ENCODE peak calls at places on chromosomes 2 and 18, in six cellular contexts. O is NCI-H510A treated with DMSO at 0.1 percent for 48 hours; W is amniotic stem cell; I is AG09309; D is stimulated activated naive CD8-positive, alpha-beta T cell treated with anti-CD3 and anti-CD28 coated beads, Interleukin-15, Interleukin-2, amounts not matched to agents 100 U/mL and 50 U/mL, for 24 hours; S is EH. B is an unnamed sample.

GRCh38 chr2:218129756-218130155 is 3.9 kb downstream of the CXCR2 start:
- DNase-seq in D (no peak), W (no peak), S (peak), I (peak), O (no peak), B (no peak)

GRCh38 chr2:46150445-46150970 is 146.7 kb upstream of the EPAS1 start:
- DNase-seq in W (no peak), O (no peak), I (no peak), D (no peak), S (peak), B (no peak)

GRCh38 chr18:31677592-31677991 is 6.8 kb downstream of the B4GALT6 start:
- DNase-seq in O (no peak), I (no peak), D (no peak), W (no peak), S (no peak), B (no peak)

GRCh38 chr18:75818336-75818735 is 390.8 kb upstream of the SMIM21 start:
- DNase-seq in D (no peak), O (no peak), I (no peak), W (no peak), S (no peak), B (no peak)

GRCh38 chr2:240898731-240899467 is 2.9 kb upstream of the MAB21L4 start:
- DNase-seq in S (no peak), D (no peak), W (no peak), O (no peak), I (no peak), B (no peak)

GRCh38 chr2:37189452-37190153 is 1.1 kb upstream of the SULT6B1 start:
- DNase-seq in W (peak), S (peak), D (no peak), O (no peak), I (peak), B (no peak)

GRCh38 chr18:57784034-57784815 is 18.9 kb downstream of the ATP8B1 start:
- DNase-seq in W (no peak), I (peak), O (no peak), D (no peak), S (peak), B (no peak)

GRCh38 chr2:138238908-138239307 is 262.7 kb upstream of the SPOPL start:
- DNase-seq in S (no peak), D (no peak), O (no peak), W (no peak), I (no peak), B (no peak)

GRCh38 chr18:4126939-4127338 is 328.2 kb downstream of the DLGAP1 start:
- DNase-seq in S (no peak), O (no peak), I (no peak), W (no peak), D (no peak), B (no peak)

GRCh38 chr2:62529758-62530157 is 23.8 kb upstream of the TMEM17 start:
- DNase-seq in W (no peak), D (no peak), S (no peak), O (no peak), I (no peak), B (no peak)

GRCh38 chr2:232008907-232009638 is 47.6 kb downstream of the DIS3L2 start:
- DNase-seq in S (peak), O (peak), I (no peak), D (no peak), W (no peak), B (no peak)

GRCh38 chr2:56009758-56010534 is 86.4 kb upstream of the EFEMP1 start:
- DNase-seq in O (peak), D (no peak), I (peak), S (peak), W (peak), B (no peak)